ENCODE peak calls at places on chromosome 2, in seven cellular contexts. One of them, this sample, is unnamed.

GRCh38 chr2:1968988-1969700 is 224.8 kb upstream of the PXDN start:
- DNase-seq in Peyer's patch: no peak
- DNase-seq in ovary: no peak
- DNase-seq in HCT116: no peak
- DNase-seq in thyroid gland: no peak
- DNase-seq in K562: no peak
- DNase-seq in gastrocnemius medialis: no peak
- DNase-seq in this sample: no peak

GRCh38 chr2:241261628-241262027 is 53.8 kb downstream of the HDLBP start:
- DNase-seq in K562: no peak
- DNase-seq in gastrocnemius medialis: no peak
- DNase-seq in Peyer's patch: no peak
- DNase-seq in thyroid gland: no peak
- DNase-seq in HCT116: no peak
- DNase-seq in ovary: no peak
- DNase-seq in this sample: no peak

GRCh38 chr2:72574886-72575285 is 250.9 kb downstream of the EXOC6B start:
- DNase-seq in ovary: no peak
- DNase-seq in K562: no peak
- DNase-seq in Peyer's patch: no peak
- DNase-seq in HCT116: no peak
- DNase-seq in gastrocnemius medialis: no peak
- DNase-seq in thyroid gland: no peak
- DNase-seq in this sample: no peak

GRCh38 chr2:191869781-191870180 is 22.9 kb upstream of the CAVIN2 start:
- DNase-seq in gastrocnemius medialis: no peak
- DNase-seq in HCT116: no peak
- DNase-seq in ovary: no peak
- DNase-seq in thyroid gland: no peak
- DNase-seq in Peyer's patch: no peak
- DNase-seq in K562: no peak
- DNase-seq in this sample: no peak

GRCh38 chr2:151237422-151238012 is 24.1 kb downstream of the RBM43 start:
- DNase-seq in HCT116: no peak
- DNase-seq in ovary: no peak
- DNase-seq in thyroid gland: no peak
- DNase-seq in gastrocnemius medialis: no peak
- DNase-seq in K562: no peak
- DNase-seq in Peyer's patch: no peak
- DNase-seq in this sample: no peak

GRCh38 chr2:241034490-241035141 is 36.2 kb downstream of the SNED1 start:
- DNase-seq in gastrocnemius medialis: no peak
- DNase-seq in Peyer's patch: no peak
- DNase-seq in HCT116: no peak
- DNase-seq in ovary: no peak
- DNase-seq in K562: no peak
- DNase-seq in thyroid gland: no peak
- DNase-seq in this sample: peak; percentile 17

GRCh38 chr2:3447789-3448317 is 68.4 kb downstream of the TRAPPC12 start:
- DNase-seq in ovary: no peak
- DNase-seq in gastrocnemius medialis: no peak
- DNase-seq in Peyer's patch: no peak
- DNase-seq in thyroid gland: no peak
- DNase-seq in K562: no peak
- DNase-seq in HCT116: no peak
- DNase-seq in this sample: no peak

GRCh38 chr2:96913117-96913397 is 43.2 kb upstream of the SEMA4C start:
- DNase-seq in HCT116: no peak
- DNase-seq in ovary: no peak
- DNase-seq in K562: no peak
- DNase-seq in gastrocnemius medialis: no peak
- DNase-seq in thyroid gland: no peak
- DNase-seq in Peyer's patch: no peak
- DNase-seq in this sample: no peak

GRCh38 chr2:96859338-96859649 is 1.5 kb upstream of the ANKRD39 start:
- DNase-seq in HCT116: no peak
- DNase-seq in ovary: peak; percentile 59
- DNase-seq in Peyer's patch: no peak
- DNase-seq in K562: peak; percentile 32
- DNase-seq in gastrocnemius medialis: no peak
- DNase-seq in thyroid gland: peak; percentile 26
- DNase-seq in this sample: no peak

GRCh38 chr2:111667542-111668273 is 216.3 kb downstream of the ANAPC1 start:
- DNase-seq in HCT116: no peak
- DNase-seq in K562: no peak
- DNase-seq in Peyer's patch: no peak
- DNase-seq in ovary: no peak
- DNase-seq in gastrocnemius medialis: no peak
- DNase-seq in thyroid gland: peak; percentile 75
- DNase-seq in this sample: no peak

GRCh38 chr2:129866391-129866790 is 113.1 kb upstream of the RAB6C start:
- DNase-seq in thyroid gland: no peak
- DNase-seq in gastrocnemius medialis: no peak
- DNase-seq in K562: no peak
- DNase-seq in Peyer's patch: no peak
- DNase-seq in HCT116: no peak
- DNase-seq in ovary: no peak
- DNase-seq in this sample: no peak

GRCh38 chr2:207983654-207984053 is 41.7 kb downstream of the PLEKHM3 start:
- DNase-seq in K562: no peak
- DNase-seq in gastrocnemius medialis: no peak
- DNase-seq in thyroid gland: no peak
- DNase-seq in ovary: no peak
- DNase-seq in HCT116: no peak
- DNase-seq in Peyer's patch: no peak
- DNase-seq in this sample: no peak

GRCh38 chr2:233100192-233100998 is 40.3 kb downstream of the INPP5D start:
- DNase-seq in HCT116: no peak
- DNase-seq in Peyer's patch: peak; percentile 83
- DNase-seq in K562: no peak
- DNase-seq in gastrocnemius medialis: no peak
- DNase-seq in thyroid gland: no peak
- DNase-seq in ovary: no peak
- DNase-seq in this sample: no peak

GRCh38 chr2:238908960-238909951 is 61.4 kb downstream of the TWIST2 start:
- DNase-seq in HCT116: no peak
- DNase-seq in Peyer's patch: peak; percentile 50
- DNase-seq in gastrocnemius medialis: no peak
- DNase-seq in ovary: peak; percentile 48
- DNase-seq in K562: no peak
- DNase-seq in thyroid gland: no peak
- DNase-seq in this sample: peak; percentile 51

GRCh38 chr2:28405537-28405936 is 12.9 kb downstream of the FOSL2 start:
- DNase-seq in Peyer's patch: no peak
- DNase-seq in K562: no peak
- DNase-seq in thyroid gland: no peak
- DNase-seq in ovary: no peak
- DNase-seq in gastrocnemius medialis: no peak
- DNase-seq in HCT116: no peak
- DNase-seq in this sample: no peak

GRCh38 chr2:28408764-28409599 is 16.3 kb downstream of the FOSL2 start:
- DNase-seq in thyroid gland: no peak
- DNase-seq in ovary: no peak
- DNase-seq in Peyer's patch: peak; percentile 87
- DNase-seq in gastrocnemius medialis: no peak
- DNase-seq in K562: no peak
- DNase-seq in HCT116: peak; percentile 84
- DNase-seq in this sample: no peak

GRCh38 chr2:28407976-28408690 is 15.5 kb downstream of the FOSL2 start:
- DNase-seq in ovary: no peak
- DNase-seq in K562: no peak
- DNase-seq in HCT116: no peak
- DNase-seq in thyroid gland: no peak
- DNase-seq in Peyer's patch: no peak
- DNase-seq in gastrocnemius medialis: no peak
- DNase-seq in this sample: no peak

GRCh38 chr2:28406276-28407096 is 13.8 kb downstream of the FOSL2 start:
- DNase-seq in thyroid gland: no peak
- DNase-seq in K562: no peak
- DNase-seq in Peyer's patch: peak; percentile 78
- DNase-seq in HCT116: no peak
- DNase-seq in ovary: no peak
- DNase-seq in gastrocnemius medialis: no peak
- DNase-seq in this sample: no peak

GRCh38 chr2:28407131-28407975 is 14.7 kb downstream of the FOSL2 start:
- DNase-seq in HCT116: no peak
- DNase-seq in gastrocnemius medialis: no peak
- DNase-seq in thyroid gland: no peak
- DNase-seq in Peyer's patch: no peak
- DNase-seq in K562: no peak
- DNase-seq in ovary: no peak
- DNase-seq in this sample: no peak
- TF ChIP-seq POLR2A in HCT116: no peak
- TF ChIP-seq POLR2A in gastrocnemius medialis: no peak
- TF ChIP-seq POLR2A in thyroid gland: no peak
- TF ChIP-seq POLR2A in Peyer's patch: no peak
- TF ChIP-seq POLR2A in K562: no peak
- TF ChIP-seq POLR2A in ovary: no peak
- TF ChIP-seq POLR2A in this sample: no peak

DNA sequence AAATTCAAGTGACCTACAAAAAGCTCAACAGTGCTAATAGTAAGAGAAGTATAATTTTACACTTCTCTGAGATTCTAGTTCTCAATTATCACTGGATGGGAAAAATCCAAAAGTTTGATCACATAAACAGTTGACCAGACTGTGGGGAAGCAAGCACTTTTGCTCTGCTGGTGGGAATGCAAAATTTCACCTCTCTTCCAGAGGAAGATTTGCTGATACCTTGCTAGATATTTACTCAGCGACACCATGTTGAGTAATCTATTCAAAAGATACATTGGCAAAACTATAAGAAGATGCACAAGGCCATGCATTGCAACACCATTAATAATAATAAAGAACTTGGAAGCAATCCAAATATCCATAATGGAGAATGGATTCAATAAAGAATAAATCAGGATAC is 204.4 kb downstream of the MREG start:
- DNase-seq in thyroid gland: no peak
- DNase-seq in K562: peak; percentile 23
- DNase-seq in HCT116: no peak
- DNase-seq in ovary: no peak
- DNase-seq in Peyer's patch: no peak
- DNase-seq in gastrocnemius medialis: no peak
- DNase-seq in this sample: no peak
- H3K4me3 ChIP-seq in thyroid gland: no peak overlapping the region
- H3K4me3 ChIP-seq in K562: no peak overlapping the region
- H3K4me3 ChIP-seq in HCT116: no peak overlapping the region
- H3K4me3 ChIP-seq in ovary: no peak overlapping the region
- H3K4me3 ChIP-seq in Peyer's patch: no peak overlapping the region
- H3K4me3 ChIP-seq in gastrocnemius medialis: no peak overlapping the region
- H3K4me3 ChIP-seq in this sample: no peak overlapping the region

DNA sequence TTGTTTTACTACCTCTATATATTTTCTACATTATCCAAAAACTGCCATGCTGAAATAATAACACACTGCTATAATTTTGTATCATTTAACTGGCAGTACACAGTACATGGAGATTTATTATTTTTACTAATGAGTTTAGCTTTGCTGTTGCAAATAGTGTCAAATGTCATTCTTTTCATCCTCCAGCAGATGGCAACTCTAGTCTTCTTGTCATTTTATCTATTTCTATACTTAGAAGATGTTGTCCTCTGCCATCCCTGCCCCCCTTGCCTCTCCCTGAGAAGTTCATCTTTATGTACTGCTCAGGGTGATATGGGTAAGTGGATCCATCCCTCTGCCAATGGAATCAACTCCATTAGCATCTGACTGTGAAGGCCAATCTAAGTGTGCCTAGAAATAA is 21.7 kb upstream of the LRRTM1 start:
- DNase-seq in ovary: no peak
- DNase-seq in Peyer's patch: no peak
- DNase-seq in gastrocnemius medialis: no peak
- DNase-seq in K562: peak; percentile 12
- DNase-seq in thyroid gland: peak; percentile 13
- DNase-seq in HCT116: no peak
- DNase-seq in this sample: no peak
- TF ChIP-seq CTCF in ovary: no peak
- TF ChIP-seq CTCF in Peyer's patch: no peak
- TF ChIP-seq CTCF in gastrocnemius medialis: no peak
- TF ChIP-seq CTCF in K562: peak; percentile 39
- TF ChIP-seq CTCF in thyroid gland: peak; percentile 51
- TF ChIP-seq CTCF in HCT116: no peak
- TF ChIP-seq CTCF in this sample: no peak

GRCh38 chr2:219570194-219570923 is 980 bp downstream of the OBSL1 start:
- DNase-seq in Peyer's patch: no peak
- DNase-seq in thyroid gland: peak; percentile 41
- DNase-seq in K562: peak; percentile 38
- DNase-seq in ovary: no peak
- DNase-seq in HCT116: no peak
- DNase-seq in gastrocnemius medialis: no peak
- DNase-seq in this sample: no peak

GRCh38 chr2:219572237-219573001 is at the start of gene INHA:
- DNase-seq in thyroid gland: no peak
- DNase-seq in HCT116: no peak
- DNase-seq in ovary: no peak
- DNase-seq in K562: no peak
- DNase-seq in gastrocnemius medialis: no peak
- DNase-seq in Peyer's patch: no peak
- DNase-seq in this sample: no peak

GRCh38 chr2:219570924-219571310 is 422 bp downstream of the OBSL1 start:
- DNase-seq in Peyer's patch: no peak
- DNase-seq in K562: no peak
- DNase-seq in HCT116: no peak
- DNase-seq in ovary: peak; percentile 45
- DNase-seq in gastrocnemius medialis: no peak
- DNase-seq in thyroid gland: no peak
- DNase-seq in this sample: no peak

GRCh38 chr2:219573166-219573565 is 1.1 kb downstream of the INHA start:
- DNase-seq in gastrocnemius medialis: no peak
- DNase-seq in K562: no peak
- DNase-seq in HCT116: no peak
- DNase-seq in Peyer's patch: no peak
- DNase-seq in thyroid gland: no peak
- DNase-seq in ovary: no peak
- DNase-seq in this sample: no peak

DNA sequence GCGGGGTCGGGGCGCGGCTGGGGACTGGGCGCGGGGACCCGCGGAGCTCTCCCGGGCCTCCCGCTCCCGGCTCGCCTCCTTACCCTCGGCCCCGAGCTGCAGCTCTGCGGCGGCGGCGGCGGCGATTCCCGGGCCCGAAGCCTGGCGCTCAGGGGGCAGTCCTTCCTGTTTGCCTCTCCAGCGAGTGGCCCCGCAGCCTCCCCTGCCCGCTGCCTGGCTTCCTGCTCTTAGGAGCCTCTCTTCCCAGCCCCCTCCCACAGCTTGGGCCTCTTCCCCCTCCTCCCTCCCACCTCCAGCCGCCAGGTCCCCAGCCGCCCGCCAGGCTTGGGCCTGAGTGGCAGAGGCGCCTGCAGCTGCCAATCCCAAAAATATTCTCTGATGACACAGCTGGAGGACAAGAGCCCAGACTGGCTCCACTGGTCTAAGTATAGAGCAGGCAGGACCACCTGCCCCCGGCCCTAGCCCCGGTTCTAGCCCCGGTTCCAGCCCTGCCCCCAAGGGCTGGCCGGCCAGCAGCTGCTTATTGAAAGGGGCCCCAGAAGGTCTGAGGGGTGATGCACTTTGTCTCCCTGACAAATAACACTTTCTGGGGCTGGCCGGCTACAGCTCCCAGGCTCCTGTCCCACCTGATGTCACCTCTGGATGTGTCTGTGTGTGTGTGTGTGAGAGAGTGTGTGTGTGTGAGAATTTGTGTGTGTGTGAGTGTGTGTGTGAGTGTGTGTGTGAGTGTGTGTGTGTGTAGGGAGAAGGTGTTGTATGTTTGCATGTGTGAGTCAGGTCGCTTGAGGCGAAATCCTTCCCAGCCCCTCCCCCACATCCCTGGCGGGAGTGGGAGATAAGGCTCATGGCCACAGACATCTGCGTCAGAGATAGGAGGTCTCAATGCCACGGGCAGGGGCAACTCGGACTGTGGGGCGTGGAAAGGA is at the start of gene OBSL1:
- DNase-seq in gastrocnemius medialis: peak; percentile 69
- DNase-seq in ovary: peak; percentile 94
- DNase-seq in thyroid gland: peak; percentile 87
- DNase-seq in K562: peak; percentile 83
- DNase-seq in HCT116: no peak
- DNase-seq in Peyer's patch: no peak
- DNase-seq in this sample: no peak
- TF ChIP-seq POLR2A in gastrocnemius medialis: peak; percentile 24
- TF ChIP-seq POLR2A in ovary: peak; percentile 49
- TF ChIP-seq POLR2A in thyroid gland: peak; percentile 61
- TF ChIP-seq POLR2A in K562: peak; percentile 68
- TF ChIP-seq POLR2A in HCT116: no peak
- TF ChIP-seq POLR2A in Peyer's patch: no peak
- TF ChIP-seq POLR2A in this sample: no peak

This sample was measured in breast epithelium.